ENCODE peak calls at places on chromosome 11, in five cellular contexts. I is T-helper 17 cell; S is activated CD8-positive, alpha-beta T cell treated with anti-CD3 and anti-CD28 coated beads for 36 hours; V is CD4-positive, CD25-positive, alpha-beta regulatory T cell; X is stimulated activated CD8-positive, alpha-beta memory T cell treated with anti-CD3 and anti-CD28 coated beads, Interleukin-2, amount 100 ng/mL, for 48 hours. A is an unnamed sample.
A peak's percentile ranks its signal among the peaks of the same experiment; 100 is the strongest.

GRCh38 chr11:119144825-119145476 is 3.9 kb upstream of the ABCG4 start:
- DNase-seq in S (peak; percentile 60), I (no peak), V (peak; percentile 48), X (no peak), A (no peak)

GRCh38 chr11:78428273-78428651 is 10.6 kb upstream of the GAB2 start:
- DNase-seq in X (no peak), S (no peak), I (no peak), V (no peak), A (no peak)

GRCh38 chr11:21628641-21629040 is 564.2 kb upstream of the ANO5 start:
- DNase-seq in I (no peak), V (no peak), X (no peak), S (no peak), A (no peak)

GRCh38 chr11:47514825-47515647 is 37.9 kb downstream of the CELF1 start:
- DNase-seq in V (peak; percentile 32), S (peak; percentile 70), X (peak; percentile 28), I (no peak), A (no peak)

GRCh38 chr11:35914824-35915223 is 29.0 kb upstream of the LDLRAD3 start:
- DNase-seq in S (no peak), V (no peak), X (no peak), I (no peak), A (no peak)

GRCh38 chr11:68741536-68741935 is 9.8 kb downstream of the TESMIN start:
- DNase-seq in V (no peak), I (no peak), S (no peak), X (no peak), A (no peak)

GRCh38 chr11:110219011-110219785 is 77.2 kb downstream of the RDX start:
- DNase-seq in I (no peak), X (no peak), S (no peak), V (no peak), A (peak; percentile 4)

GRCh38 chr11:46247090-46247489 is 30.4 kb upstream of the CREB3L1 start:
- DNase-seq in I (no peak), X (no peak), V (no peak), S (no peak), A (no peak)

GRCh38 chr11:783581-784015 is 6.3 kb downstream of the CEND1 start:
- DNase-seq in S (peak; percentile 49), V (peak; percentile 29), X (no peak), I (no peak), A (peak; percentile 42)

GRCh38 chr11:134818531-134818930 is 406.5 kb upstream of the B3GAT1 start:
- DNase-seq in S (no peak), X (no peak), V (no peak), I (no peak), A (no peak)

GRCh38 chr11:122656631-122657101 is 1.1 kb downstream of the UBASH3B start:
- DNase-seq in X (peak; percentile 18), V (peak; percentile 50), S (peak; percentile 59), I (peak; percentile 11), A (no peak)

GRCh38 chr11:73470036-73470624 is 93.9 kb downstream of the RELT start:
- DNase-seq in I (no peak), V (no peak), S (no peak), X (no peak), A (no peak)

GRCh38 chr11:111554532-111554931 is 14.0 kb downstream of the LAYN start:
- DNase-seq in S (no peak), V (no peak), I (no peak), X (no peak), A (no peak)

A was measured in amygdala.